ENCODE peak calls at places on chromosomes 3 and 15, in six cellular contexts. One of them, this sample, is unnamed.

GRCh38 chr15:98881526-98882517 is 125.8 kb downstream of the PGPEP1L start:
- DNase-seq in NCI-H2081: peak
- DNase-seq in EH: peak
- DNase-seq in NCI-H69: peak
- DNase-seq in DMS 273 treated with DMSO at 0.1 percent for 48 hours: peak
- DNase-seq in fibroblast of the conjunctiva: peak
- DNase-seq in this sample: no peak

GRCh38 chr3:24521306-24522154 is 26.9 kb upstream of the THRB start:
- DNase-seq in NCI-H2081: peak
- DNase-seq in EH: peak
- DNase-seq in NCI-H69: peak
- DNase-seq in DMS 273 treated with DMSO at 0.1 percent for 48 hours: no peak
- DNase-seq in fibroblast of the conjunctiva: no peak
- DNase-seq in this sample: no peak

GRCh38 chr3:10352146-10352911 is 31.4 kb upstream of the SEC13 start:
- DNase-seq in NCI-H2081: no peak
- DNase-seq in EH: peak
- DNase-seq in NCI-H69: no peak
- DNase-seq in DMS 273 treated with DMSO at 0.1 percent for 48 hours: no peak
- DNase-seq in fibroblast of the conjunctiva: no peak
- DNase-seq in this sample: peak

GRCh38 chr3:123068227-123069020 is 1.6 kb downstream of the PDIA5 start:
- DNase-seq in NCI-H2081: no peak
- DNase-seq in EH: peak
- DNase-seq in NCI-H69: peak
- DNase-seq in DMS 273 treated with DMSO at 0.1 percent for 48 hours: peak
- DNase-seq in fibroblast of the conjunctiva: no peak
- DNase-seq in this sample: no peak

GRCh38 chr3:161270991-161271390 is 49.9 kb downstream of the NMD3 start:
- DNase-seq in NCI-H2081: no peak
- DNase-seq in EH: peak
- DNase-seq in NCI-H69: peak
- DNase-seq in DMS 273 treated with DMSO at 0.1 percent for 48 hours: no peak
- DNase-seq in fibroblast of the conjunctiva: no peak
- DNase-seq in this sample: no peak

GRCh38 chr3:187186801-187187421 is 10.4 kb upstream of the RTP1 start:
- DNase-seq in NCI-H2081: no peak
- DNase-seq in EH: peak
- DNase-seq in NCI-H69: no peak
- DNase-seq in DMS 273 treated with DMSO at 0.1 percent for 48 hours: no peak
- DNase-seq in fibroblast of the conjunctiva: peak
- DNase-seq in this sample: peak

GRCh38 chr3:134663646-134664456 is 13.0 kb upstream of the KY start:
- DNase-seq in NCI-H2081: no peak
- DNase-seq in EH: peak
- DNase-seq in NCI-H69: no peak
- DNase-seq in DMS 273 treated with DMSO at 0.1 percent for 48 hours: peak
- DNase-seq in fibroblast of the conjunctiva: no peak
- DNase-seq in this sample: no peak

GRCh38 chr3:73036694-73037368 is 24.6 kb upstream of the EBLN2 start:
- DNase-seq in NCI-H2081: no peak
- DNase-seq in EH: peak
- DNase-seq in NCI-H69: no peak
- DNase-seq in DMS 273 treated with DMSO at 0.1 percent for 48 hours: no peak
- DNase-seq in fibroblast of the conjunctiva: no peak
- DNase-seq in this sample: no peak

GRCh38 chr3:110708166-110708565 is 363.4 kb upstream of the NECTIN3 start:
- DNase-seq in NCI-H2081: no peak
- DNase-seq in EH: no peak
- DNase-seq in NCI-H69: no peak
- DNase-seq in DMS 273 treated with DMSO at 0.1 percent for 48 hours: no peak
- DNase-seq in fibroblast of the conjunctiva: no peak
- DNase-seq in this sample: no peak

GRCh38 chr15:58378241-58379085 is 53.3 kb upstream of the LIPC start:
- DNase-seq in NCI-H2081: no peak
- DNase-seq in EH: peak
- DNase-seq in NCI-H69: no peak
- DNase-seq in DMS 273 treated with DMSO at 0.1 percent for 48 hours: no peak
- DNase-seq in fibroblast of the conjunctiva: no peak
- DNase-seq in this sample: no peak

GRCh38 chr15:77087213-77087612 is 16.3 kb upstream of the TSPAN3 start:
- DNase-seq in NCI-H2081: no peak
- DNase-seq in EH: no peak
- DNase-seq in NCI-H69: no peak
- DNase-seq in DMS 273 treated with DMSO at 0.1 percent for 48 hours: no peak
- DNase-seq in fibroblast of the conjunctiva: no peak
- DNase-seq in this sample: no peak

GRCh38 chr3:140249188-140249587 is 314.2 kb downstream of the CLSTN2 start:
- DNase-seq in NCI-H2081: no peak
- DNase-seq in EH: no peak
- DNase-seq in NCI-H69: no peak
- DNase-seq in DMS 273 treated with DMSO at 0.1 percent for 48 hours: no peak
- DNase-seq in fibroblast of the conjunctiva: no peak
- DNase-seq in this sample: no peak

GRCh38 chr15:52113708-52114107 is 1.1 kb upstream of the BCL2L10 start:
- DNase-seq in NCI-H2081: no peak
- DNase-seq in EH: no peak
- DNase-seq in NCI-H69: no peak
- DNase-seq in DMS 273 treated with DMSO at 0.1 percent for 48 hours: no peak
- DNase-seq in fibroblast of the conjunctiva: no peak
- DNase-seq in this sample: no peak

GRCh38 chr3:169384576-169384975 is 278.9 kb downstream of the MECOM start:
- DNase-seq in NCI-H2081: no peak
- DNase-seq in EH: no peak
- DNase-seq in NCI-H69: no peak
- DNase-seq in DMS 273 treated with DMSO at 0.1 percent for 48 hours: no peak
- DNase-seq in fibroblast of the conjunctiva: no peak
- DNase-seq in this sample: no peak

GRCh38 chr15:40499931-40500330 is 29.1 kb downstream of the CHST14 start:
- DNase-seq in NCI-H2081: no peak
- DNase-seq in EH: no peak
- DNase-seq in NCI-H69: no peak
- DNase-seq in DMS 273 treated with DMSO at 0.1 percent for 48 hours: no peak
- DNase-seq in fibroblast of the conjunctiva: no peak
- DNase-seq in this sample: no peak

GRCh38 chr3:155382396-155383042 is 89.0 kb upstream of the STRIT1 start:
- DNase-seq in NCI-H2081: peak
- DNase-seq in EH: peak
- DNase-seq in NCI-H69: peak
- DNase-seq in DMS 273 treated with DMSO at 0.1 percent for 48 hours: peak
- DNase-seq in fibroblast of the conjunctiva: peak
- DNase-seq in this sample: peak

GRCh38 chr15:90264649-90265048 is 823 bp upstream of the NGRN start:
- DNase-seq in NCI-H2081: no peak
- DNase-seq in EH: peak
- DNase-seq in NCI-H69: peak
- DNase-seq in DMS 273 treated with DMSO at 0.1 percent for 48 hours: no peak
- DNase-seq in fibroblast of the conjunctiva: no peak
- DNase-seq in this sample: no peak

GRCh38 chr3:39423571-39423970 is 17.1 kb downstream of the RPSA start:
- DNase-seq in NCI-H2081: no peak
- DNase-seq in EH: no peak
- DNase-seq in NCI-H69: no peak
- DNase-seq in DMS 273 treated with DMSO at 0.1 percent for 48 hours: no peak
- DNase-seq in fibroblast of the conjunctiva: no peak
- DNase-seq in this sample: no peak

GRCh38 chr3:33174095-33174494 is 44.5 kb downstream of the SUSD5 start:
- DNase-seq in NCI-H2081: no peak
- DNase-seq in EH: no peak
- DNase-seq in NCI-H69: no peak
- DNase-seq in DMS 273 treated with DMSO at 0.1 percent for 48 hours: no peak
- DNase-seq in fibroblast of the conjunctiva: no peak
- DNase-seq in this sample: no peak

GRCh38 chr3:65575376-65575840 is 463.3 kb downstream of the MAGI1 start:
- DNase-seq in NCI-H2081: no peak
- DNase-seq in EH: peak
- DNase-seq in NCI-H69: no peak
- DNase-seq in DMS 273 treated with DMSO at 0.1 percent for 48 hours: no peak
- DNase-seq in fibroblast of the conjunctiva: peak
- DNase-seq in this sample: peak

GRCh38 chr15:48547305-48547704 is 98.2 kb downstream of the FBN1 start:
- DNase-seq in NCI-H2081: no peak
- DNase-seq in EH: peak
- DNase-seq in NCI-H69: no peak
- DNase-seq in DMS 273 treated with DMSO at 0.1 percent for 48 hours: no peak
- DNase-seq in fibroblast of the conjunctiva: no peak
- DNase-seq in this sample: no peak

GRCh38 chr3:113423699-113424098 is 17.6 kb downstream of the CFAP44 start:
- DNase-seq in NCI-H2081: no peak
- DNase-seq in EH: peak
- DNase-seq in NCI-H69: no peak
- DNase-seq in DMS 273 treated with DMSO at 0.1 percent for 48 hours: no peak
- DNase-seq in fibroblast of the conjunctiva: no peak
- DNase-seq in this sample: no peak

GRCh38 chr3:56048333-56048732 is 419.9 kb downstream of the ERC2 start:
- DNase-seq in NCI-H2081: no peak
- DNase-seq in EH: no peak
- DNase-seq in NCI-H69: no peak
- DNase-seq in DMS 273 treated with DMSO at 0.1 percent for 48 hours: no peak
- DNase-seq in fibroblast of the conjunctiva: no peak
- DNase-seq in this sample: no peak

GRCh38 chr15:51390239-51390931 is 48.9 kb downstream of the GLDN start:
- DNase-seq in NCI-H2081: no peak
- DNase-seq in EH: no peak
- DNase-seq in NCI-H69: no peak
- DNase-seq in DMS 273 treated with DMSO at 0.1 percent for 48 hours: no peak
- DNase-seq in fibroblast of the conjunctiva: no peak
- DNase-seq in this sample: no peak

GRCh38 chr15:28021281-28022039 is 77.7 kb downstream of the OCA2 start:
- DNase-seq in NCI-H2081: peak
- DNase-seq in EH: peak
- DNase-seq in NCI-H69: peak
- DNase-seq in DMS 273 treated with DMSO at 0.1 percent for 48 hours: peak
- DNase-seq in fibroblast of the conjunctiva: peak
- DNase-seq in this sample: no peak

GRCh38 chr15:60526127-60526616 is 47.2 kb upstream of the ICE2 start:
- DNase-seq in NCI-H2081: no peak
- DNase-seq in EH: no peak
- DNase-seq in NCI-H69: peak
- DNase-seq in DMS 273 treated with DMSO at 0.1 percent for 48 hours: no peak
- DNase-seq in fibroblast of the conjunctiva: no peak
- DNase-seq in this sample: no peak

GRCh38 chr3:70065666-70066253 is 66.2 kb downstream of the SAMMSON start:
- DNase-seq in NCI-H2081: no peak
- DNase-seq in EH: no peak
- DNase-seq in NCI-H69: peak
- DNase-seq in DMS 273 treated with DMSO at 0.1 percent for 48 hours: peak
- DNase-seq in fibroblast of the conjunctiva: no peak
- DNase-seq in this sample: no peak

GRCh38 chr3:18567293-18567692 is 142.2 kb upstream of the SATB1 start:
- DNase-seq in NCI-H2081: no peak
- DNase-seq in EH: no peak
- DNase-seq in NCI-H69: no peak
- DNase-seq in DMS 273 treated with DMSO at 0.1 percent for 48 hours: no peak
- DNase-seq in fibroblast of the conjunctiva: no peak
- DNase-seq in this sample: no peak

This sample was measured in amniotic stem cell.